ENCODE peak calls at places on chromosomes 7 and 10, in nine cellular contexts. K, C, P, R, I, N, A, M and U are unnamed samples.
A peak's percentile ranks its signal among the peaks of the same experiment; 100 is the strongest.

GRCh38 chr10:101007099-101007711 is 7.6 kb downstream of the LZTS2 start:
- DNase-seq in K (no peak), C (no peak), P (no peak), R (no peak), I (no peak), N (no peak), A (peak; percentile 80), M (no peak), U (no peak)

GRCh38 chr10:67612577-67613537 is 83.1 kb downstream of the CTNNA3 start:
- DNase-seq in K (no peak), C (no peak), P (peak; percentile 14), R (no peak), I (peak; percentile 11), N (peak; percentile 6), A (peak; percentile 70), M (peak; percentile 66), U (no peak)

GRCh38 chr7:143043391-143043790 is 8.8 kb upstream of the OR6V1 start:
- DNase-seq in K (no peak), C (no peak), P (no peak), R (no peak), I (peak; percentile 50), N (no peak), A (no peak), M (no peak), U (no peak)

GRCh38 chr10:61942997-61943457 is 41.5 kb downstream of the ARID5B start:
- DNase-seq in K (no peak), C (no peak), P (no peak), R (no peak), I (peak; percentile 73), N (no peak), A (no peak), M (no peak), U (no peak)

GRCh38 chr10:49083256-49083655 is 32.1 kb downstream of the VSTM4 start:
- DNase-seq in K (no peak), C (no peak), P (no peak), R (no peak), I (no peak), N (no peak), A (no peak), M (no peak), U (no peak)

GRCh38 chr10:68106656-68107055 is 2.6 kb upstream of the MYPN start:
- DNase-seq in K (peak; percentile 70), C (no peak), P (no peak), R (no peak), I (peak; percentile 95), N (peak; percentile 38), A (peak; percentile 65), M (no peak), U (peak; percentile 65)

GRCh38 chr7:138738551-138739335 is 37.6 kb upstream of the SVOPL start:
- DNase-seq in K (peak; percentile 19), C (peak; percentile 87), P (peak; percentile 72), R (peak; percentile 66), I (peak; percentile 75), N (peak; percentile 39), A (peak; percentile 57), M (peak; percentile 80), U (peak; percentile 5)

GRCh38 chr7:94069154-94069739 is 65.1 kb upstream of the BET1 start:
- DNase-seq in K (no peak), C (no peak), P (no peak), R (no peak), I (no peak), N (no peak), A (no peak), M (no peak), U (no peak)

GRCh38 chr7:142353147-142354058 is 95.5 kb upstream of the PRSS58 start:
- DNase-seq in K (no peak), C (no peak), P (no peak), R (no peak), I (no peak), N (no peak), A (no peak), M (no peak), U (no peak)

GRCh38 chr10:67607472-67607871 is 88.5 kb downstream of the CTNNA3 start:
- DNase-seq in K (peak; percentile 13), C (no peak), P (no peak), R (no peak), I (no peak), N (no peak), A (no peak), M (no peak), U (no peak)

GRCh38 chr7:110043514-110043913 is 1047.4 kb upstream of the LRRN3 start:
- DNase-seq in K (no peak), C (no peak), P (no peak), R (no peak), I (no peak), N (no peak), A (no peak), M (no peak), U (no peak)

GRCh38 chr10:21950566-21950965 is 53.0 kb downstream of the DNAJC1 start:
- DNase-seq in K (no peak), C (no peak), P (no peak), R (no peak), I (no peak), N (no peak), A (no peak), M (no peak), U (no peak)